ENCODE peak calls at places on chromosomes 16 and 17, in eight cellular contexts. W, M, P, T, E, Q, I and H are unnamed samples.

GRCh38 chr16:88754912-88755744 is 29.9 kb downstream of the PIEZO1 start:
- DNase-seq in E (no peak), M (peak), Q (no peak), T (no peak), P (no peak), I (no peak), W (no peak), H (no peak)

GRCh38 chr16:51156836-51157235 is 5.8 kb upstream of the SALL1 start:
- DNase-seq in W (no peak), M (no peak), P (no peak), Q (no peak), E (no peak), T (no peak), I (no peak), H (no peak)

GRCh38 chr16:67951485-67951884 is 7.6 kb upstream of the LCAT start:
- DNase-seq in Q (no peak), M (no peak), P (no peak), T (no peak), E (no peak), I (no peak), W (no peak), H (no peak)

GRCh38 chr16:85398688-85399582 is 214.2 kb upstream of the GSE1 start:
- DNase-seq in Q (no peak), T (no peak), E (no peak), I (peak), P (no peak), M (no peak), W (no peak), H (peak)

GRCh38 chr17:36740157-36740556 is 138.8 kb downstream of the MRM1 start:
- DNase-seq in E (no peak), M (no peak), Q (no peak), P (no peak), I (no peak), W (no peak), T (no peak), H (no peak)

GRCh38 chr16:30888856-30889499 is 4.9 kb downstream of the BCL7C start:
- DNase-seq in Q (no peak), P (no peak), W (no peak), I (no peak), T (no peak), E (no peak), M (no peak), H (no peak)

GRCh38 chr16:14322186-14322585 is 251.1 kb downstream of the MRTFB start:
- DNase-seq in W (no peak), Q (no peak), E (no peak), M (no peak), T (no peak), P (no peak), I (no peak), H (no peak)

GRCh38 chr16:11090947-11091785 is 146.8 kb downstream of the CLEC16A start:
- DNase-seq in W (no peak), M (no peak), P (no peak), T (no peak), E (no peak), I (peak), Q (no peak), H (peak)

GRCh38 chr17:50211249-50212120 is 10.1 kb upstream of the COL1A1 start:
- DNase-seq in P (peak), Q (no peak), T (peak), M (peak), I (peak), E (no peak), W (peak), H (no peak)

GRCh38 chr17:51298508-51299371 is 38.4 kb downstream of the UTP18 start:
- DNase-seq in M (peak), I (no peak), W (no peak), E (no peak), Q (peak), P (no peak), T (no peak), H (no peak)

GRCh38 chr17:45355087-45355486 is 38.3 kb upstream of the MAP3K14 start:
- DNase-seq in M (no peak), T (peak), W (no peak), I (peak), P (peak), Q (no peak), E (no peak), H (no peak)

GRCh38 chr16:5504028-5504758 is 406.6 kb upstream of the EEF2KMT start:
- DNase-seq in T (no peak), W (no peak), I (no peak), M (no peak), E (no peak), Q (peak), P (no peak), H (no peak)

GRCh38 chr17:50199651-50200446 is 1.6 kb downstream of the COL1A1 start:
- DNase-seq in E (peak), Q (peak), W (peak), T (peak), P (peak), I (peak), M (peak), H (peak)

GRCh38 chr17:50589112-50589712 is 28.7 kb downstream of the CACNA1G start:
- DNase-seq in T (no peak), W (no peak), Q (no peak), E (no peak), I (peak), P (no peak), M (peak), H (no peak)

GRCh38 chr17:81429813-81430510 is 34.7 kb downstream of the BAHCC1 start:
- DNase-seq in E (no peak), W (no peak), I (peak), M (peak), P (no peak), Q (no peak), T (no peak), H (peak)

GRCh38 chr16:3842994-3843393 is 37.5 kb downstream of the CREBBP start:
- DNase-seq in M (peak), I (no peak), P (no peak), E (no peak), Q (no peak), W (peak), T (no peak), H (no peak)

GRCh38 chr16:12706628-12707027 is 97.1 kb downstream of the CPPED1 start:
- DNase-seq in W (peak), E (no peak), P (no peak), I (no peak), Q (no peak), T (peak), M (no peak), H (no peak)

GRCh38 chr16:47204736-47205499 is 61.2 kb upstream of the NETO2 start:
- DNase-seq in M (no peak), P (no peak), Q (no peak), T (no peak), E (no peak), W (no peak), I (no peak), H (no peak)

GRCh38 chr17:29250666-29251065 is 4.0 kb downstream of the CRYBA1 start:
- DNase-seq in I (no peak), W (no peak), E (no peak), M (no peak), P (no peak), T (no peak), Q (peak), H (no peak)

GRCh38 chr17:43916385-43916784 is 9.0 kb upstream of the MPP2 start:
- DNase-seq in I (no peak), M (no peak), P (no peak), Q (no peak), E (no peak), T (no peak), W (no peak), H (no peak)

GRCh38 chr17:43915561-43915960 is 8.2 kb upstream of the MPP2 start:
- DNase-seq in P (no peak), Q (no peak), E (no peak), W (no peak), M (no peak), I (no peak), T (no peak), H (no peak)

GRCh38 chr17:43918026-43918389 is 10.7 kb upstream of the MPP2 start:
- DNase-seq in P (no peak), W (no peak), E (no peak), M (no peak), Q (no peak), I (no peak), T (no peak), H (no peak)

GRCh38 chr17:43917016-43917347 is 9.6 kb upstream of the MPP2 start:
- DNase-seq in I (no peak), E (no peak), Q (no peak), T (no peak), M (no peak), P (no peak), W (no peak), H (no peak)

GRCh38 chr17:43917348-43918025 is 10.2 kb upstream of the MPP2 start:
- DNase-seq in I (peak), T (no peak), P (peak), W (no peak), M (peak), Q (peak), E (peak), H (no peak)
- TF ChIP-seq CTCF in I (no peak), T (peak), P (peak), W (peak), M (peak), Q (peak), E (peak), H (peak)

GRCh38 chr17:64243340-64243739 is 19.7 kb downstream of the TEX2 start:
- DNase-seq in W (no peak), M (no peak), P (no peak), Q (no peak), T (no peak), E (no peak), I (no peak), H (no peak)

GRCh38 chr17:64247836-64248235 is 15.2 kb downstream of the TEX2 start:
- DNase-seq in W (no peak), I (no peak), T (no peak), Q (no peak), M (no peak), E (no peak), P (no peak), H (no peak)

GRCh38 chr17:64242633-64243032 is 20.4 kb downstream of the TEX2 start:
- DNase-seq in E (no peak), Q (no peak), T (no peak), W (no peak), I (no peak), P (no peak), M (no peak), H (no peak)

GRCh38 chr17:64244165-64244564 is 18.9 kb downstream of the TEX2 start:
- DNase-seq in P (no peak), W (no peak), T (no peak), Q (peak), E (no peak), I (no peak), M (peak), H (no peak)

GRCh38 chr17:64245218-64246145 is 17.6 kb downstream of the TEX2 start:
- DNase-seq in M (no peak), E (no peak), P (no peak), W (no peak), I (no peak), T (no peak), Q (no peak), H (no peak)
- TF ChIP-seq CTCF in M (no peak), E (no peak), P (no peak), W (no peak), I (no peak), T (no peak), Q (no peak), H (no peak)

DNA sequence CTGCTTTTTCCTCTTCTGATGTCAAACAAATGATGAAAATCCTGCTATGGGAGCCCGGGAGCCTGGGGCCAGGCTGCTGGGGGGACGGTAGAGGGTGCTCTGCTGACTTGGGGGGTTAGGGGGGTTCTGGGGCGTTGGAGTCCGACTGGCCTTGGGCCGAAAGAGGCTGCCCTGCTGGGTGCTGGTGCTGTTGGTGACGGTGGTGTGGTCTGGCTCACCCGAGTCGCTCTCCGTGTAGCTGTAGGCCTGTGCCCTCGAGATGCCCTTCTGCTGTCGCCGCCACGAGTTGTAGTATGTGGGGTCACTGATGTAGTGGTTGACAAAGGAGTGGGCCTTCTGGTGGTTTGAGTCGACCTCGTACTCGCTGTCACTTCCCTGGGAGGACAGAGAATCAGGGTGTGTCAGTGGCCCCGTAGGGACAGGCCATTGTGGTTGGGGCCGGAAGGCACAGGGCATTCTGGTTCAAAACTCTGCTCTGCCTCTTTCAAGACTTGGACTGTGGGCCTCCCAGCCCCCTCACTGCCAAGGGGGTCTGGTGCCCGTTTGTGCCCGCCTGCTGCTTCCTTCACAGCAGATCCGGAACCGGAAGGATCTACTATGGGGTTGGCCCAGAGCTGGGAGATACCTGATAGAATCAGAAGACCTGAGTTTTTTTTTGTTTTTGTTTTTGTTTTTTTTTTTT is 26.9 kb upstream of the CDC42EP4 start:
- DNase-seq in Q (no peak), W (no peak), M (no peak), I (no peak), T (peak), E (no peak), P (no peak), H (no peak)
- TF ChIP-seq CTCF in Q (no peak), W (no peak), M (no peak), I (no peak), T (no peak), E (no peak), P (no peak), H (no peak)

DNA sequence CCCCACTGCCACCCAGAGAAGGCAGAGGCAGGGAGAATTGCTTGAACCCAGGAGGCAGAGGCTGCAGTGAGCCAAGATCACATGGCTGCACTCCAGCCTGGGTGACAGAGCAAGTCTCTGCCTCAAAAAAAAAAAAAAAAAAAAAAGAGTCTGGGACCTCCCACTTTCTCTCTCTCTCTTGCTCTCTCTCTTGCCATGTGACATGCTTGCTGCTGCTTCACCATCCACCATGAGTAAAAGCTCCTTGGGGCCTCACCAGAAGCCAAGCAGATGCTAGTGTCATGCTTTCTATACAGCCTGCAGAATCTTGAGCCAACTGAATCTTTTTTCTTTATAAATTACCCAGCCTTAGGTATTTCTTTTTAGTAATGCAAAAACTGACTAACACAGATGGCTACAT is 21.5 kb upstream of the SRSF1 start:
- DNase-seq in I (no peak), T (no peak), E (no peak), M (no peak), W (no peak), P (no peak), Q (no peak), H (no peak)
- TF ChIP-seq CTCF in I (no peak), T (no peak), E (no peak), M (no peak), W (no peak), P (no peak), Q (no peak), H (no peak)

DNA sequence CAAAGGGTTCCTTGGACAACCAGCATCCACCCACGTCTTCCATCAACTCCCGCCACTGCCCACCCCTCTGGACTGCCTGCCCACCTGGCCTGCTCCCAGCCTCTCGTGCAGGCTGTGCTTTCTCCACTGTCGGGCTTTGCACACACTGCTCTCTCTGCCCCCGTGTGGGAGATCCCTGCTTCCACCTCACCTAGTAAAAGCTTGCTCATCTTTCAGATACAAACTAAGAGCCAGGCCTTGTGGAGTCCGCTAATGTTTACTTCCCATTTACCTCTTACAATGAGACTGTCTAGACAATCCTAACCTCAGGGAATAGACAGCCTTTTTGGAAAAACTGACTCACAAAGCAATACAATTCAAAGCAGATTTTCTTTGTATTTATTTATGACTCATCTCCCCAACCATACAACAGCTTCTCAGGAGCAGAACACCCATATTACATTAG is 67.6 kb downstream of the USP31 start:
- DNase-seq in T (no peak), I (no peak), E (no peak), W (no peak), Q (peak), M (peak), P (no peak), H (no peak)
- TF ChIP-seq CTCF in T (no peak), I (no peak), E (no peak), W (no peak), Q (peak), M (no peak), P (no peak), H (no peak)

GRCh38 chr17:2068589-2069051 is 13.7 kb downstream of the HIC1 start:
- DNase-seq in I (peak), T (no peak), E (no peak), W (no peak), M (peak), Q (no peak), P (no peak), H (peak)

GRCh38 chr17:2067559-2067958 is 12.7 kb downstream of the HIC1 start:
- DNase-seq in W (no peak), Q (no peak), M (peak), T (no peak), I (peak), P (no peak), E (no peak), H (peak)

GRCh38 chr17:2067048-2067452 is 12.1 kb downstream of the HIC1 start:
- DNase-seq in T (no peak), I (no peak), W (no peak), M (no peak), P (no peak), E (no peak), Q (no peak), H (no peak)

GRCh38 chr17:2070241-2071023 is 15.5 kb downstream of the HIC1 start:
- DNase-seq in E (no peak), I (no peak), M (no peak), Q (no peak), W (no peak), T (no peak), P (no peak), H (no peak)

GRCh38 chr17:2068101-2068518 is 13.2 kb downstream of the HIC1 start:
- DNase-seq in M (peak), E (no peak), T (no peak), Q (peak), I (no peak), W (no peak), P (no peak), H (no peak)
- TF ChIP-seq CTCF in M (peak), E (no peak), T (no peak), Q (peak), I (no peak), W (no peak), P (no peak), H (no peak)